ENCODE peak calls at places on chromosomes 11 and 22, in seven cellular contexts. U, G, P, J, N, W and O are unnamed samples.

GRCh38 chr22:35319244-35319985 is 19.7 kb downstream of the TOM1 start:
- DNase-seq in J (no peak), N (no peak), G (no peak), P (no peak), W (no peak), U (no peak), O (no peak)

GRCh38 chr11:7422544-7423331 is 62.6 kb upstream of the OLFML1 start:
- DNase-seq in G (no peak), N (peak), P (no peak), W (no peak), U (no peak), J (no peak), O (no peak)

GRCh38 chr11:94768602-94769511 is 701 bp downstream of the AMOTL1 start:
- DNase-seq in P (peak), W (no peak), U (no peak), G (peak), J (no peak), N (peak), O (no peak)

GRCh38 chr22:43697894-43698293 is 114.2 kb downstream of the EFCAB6 start:
- DNase-seq in U (no peak), N (no peak), G (no peak), W (no peak), J (no peak), P (no peak), O (no peak)

GRCh38 chr11:34492806-34493414 is 20.7 kb downstream of the ELF5 start:
- DNase-seq in N (peak), W (no peak), J (no peak), P (peak), G (peak), U (peak), O (peak)

GRCh38 chr22:34866501-34867171 is 199.3 kb upstream of the ISX start:
- DNase-seq in J (no peak), G (peak), P (no peak), N (no peak), W (no peak), U (peak), O (no peak)

GRCh38 chr22:29798801-29799200 is 31.6 kb downstream of the UQCR10 start:
- DNase-seq in W (no peak), U (no peak), P (no peak), N (no peak), J (no peak), G (no peak), O (no peak)

GRCh38 chr11:134372536-134372935 is 39.5 kb downstream of the B3GAT1 start:
- DNase-seq in W (no peak), J (no peak), G (no peak), N (no peak), U (no peak), P (no peak), O (no peak)

GRCh38 chr11:64884019-64884418 is 5.6 kb upstream of the EHD1 start:
- DNase-seq in N (no peak), U (no peak), G (no peak), J (no peak), P (no peak), W (no peak), O (no peak)

GRCh38 chr11:93537767-93538261 is 5.4 kb downstream of the SMCO4 start:
- DNase-seq in W (no peak), U (peak), N (no peak), J (no peak), G (no peak), P (no peak), O (no peak)

GRCh38 chr11:111801135-111801534 is 34.9 kb upstream of the PPP2R1B start:
- DNase-seq in N (no peak), U (no peak), G (no peak), J (no peak), P (no peak), W (no peak), O (no peak)

GRCh38 chr11:125397421-125397820 is 98.6 kb downstream of the FEZ1 start:
- DNase-seq in U (no peak), N (no peak), G (no peak), P (no peak), W (no peak), J (no peak), O (no peak)

GRCh38 chr11:8870461-8871282 is 40.3 kb upstream of the AKIP1 start:
- DNase-seq in G (peak), U (peak), W (peak), P (peak), N (peak), J (no peak), O (peak)

GRCh38 chr22:38412435-38413084 is 42.4 kb downstream of the KCNJ4 start:
- DNase-seq in U (no peak), J (no peak), W (peak), G (no peak), P (peak), N (peak), O (no peak)

GRCh38 chr11:84260862-84261261 is 974.7 kb upstream of the CCDC90B start:
- DNase-seq in G (peak), P (no peak), J (no peak), W (no peak), U (peak), N (no peak), O (no peak)

GRCh38 chr11:116558504-116559252 is 214.1 kb downstream of the BUD13 start:
- DNase-seq in W (no peak), P (no peak), U (peak), J (no peak), N (no peak), G (peak), O (no peak)

GRCh38 chr22:20582171-20582511 is 74.7 kb downstream of the MED15 start:
- DNase-seq in J (no peak), P (no peak), W (no peak), N (no peak), G (no peak), U (no peak), O (no peak)

GRCh38 chr22:20582520-20583361 is 75.3 kb downstream of the MED15 start:
- DNase-seq in J (no peak), N (no peak), U (no peak), W (no peak), P (no peak), G (no peak), O (no peak)

GRCh38 chr22:20584029-20584871 is 76.8 kb downstream of the MED15 start:
- DNase-seq in N (no peak), U (no peak), W (no peak), J (no peak), G (no peak), P (no peak), O (no peak)

GRCh38 chr22:20584872-20585639 is 77.6 kb downstream of the MED15 start:
- DNase-seq in W (no peak), U (no peak), G (no peak), N (no peak), P (no peak), J (no peak), O (no peak)

DNA sequence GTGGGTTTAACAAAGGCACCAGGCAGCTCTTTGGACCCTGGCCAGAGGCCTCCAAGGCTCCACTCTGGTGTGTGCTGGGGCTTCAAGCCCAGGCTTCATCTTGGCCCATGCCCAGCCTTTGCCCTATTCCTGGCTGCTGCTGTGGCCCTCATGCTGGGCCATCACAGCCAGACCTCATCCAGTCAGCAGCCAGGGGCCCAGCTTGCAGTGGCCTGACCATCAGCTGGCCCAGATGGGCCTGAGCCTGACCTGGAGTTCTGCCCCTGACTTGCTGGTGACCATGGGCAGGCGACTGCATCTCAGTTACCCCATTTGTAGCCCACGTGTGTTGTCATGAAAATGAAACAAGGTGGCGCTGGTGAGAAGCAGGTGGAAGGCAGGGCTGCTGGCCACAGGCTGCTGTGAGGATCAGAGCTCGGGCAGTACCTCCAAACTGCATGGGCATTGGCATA is 76.1 kb downstream of the MED15 start:
- DNase-seq in J (no peak), W (no peak), N (no peak), G (no peak), U (no peak), P (no peak), O (no peak)
- TF ChIP-seq CTCF in J (no peak), W (no peak), N (no peak), G (peak), U (peak), P (no peak), O (no peak)

DNA sequence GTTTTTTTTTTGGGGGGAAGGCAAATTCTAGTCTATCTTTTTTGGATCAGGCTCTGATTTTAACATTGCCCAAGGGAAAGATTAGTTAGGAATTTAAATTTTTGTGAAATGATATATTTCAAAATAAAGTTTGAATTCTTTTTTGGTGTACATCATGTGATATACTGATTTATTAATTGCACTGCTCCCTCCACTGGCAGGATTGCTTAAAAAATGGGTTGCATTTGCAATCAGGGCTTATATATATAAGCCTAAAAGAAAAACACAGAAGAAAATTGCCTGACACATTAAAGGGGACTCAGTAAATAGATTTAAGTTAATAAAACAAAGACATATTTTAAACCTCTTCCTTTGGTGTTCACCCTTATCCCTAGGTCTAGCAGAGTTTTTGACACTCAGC is 1.2 kb downstream of the DYNC2H1 start:
- DNase-seq in W (no peak), U (peak), N (no peak), P (no peak), J (no peak), G (peak), O (no peak)
- TF ChIP-seq CTCF in W (no peak), U (peak), N (no peak), P (no peak), J (peak), G (peak), O (peak)

GRCh38 chr11:27716216-27716615 is 16.0 kb upstream of the BDNF start:
- DNase-seq in U (no peak), J (no peak), N (no peak), G (no peak), P (no peak), W (no peak), O (no peak)

GRCh38 chr11:27717377-27717776 is 17.1 kb upstream of the BDNF start:
- DNase-seq in P (no peak), N (no peak), J (no peak), U (peak), W (no peak), G (peak), O (no peak)

GRCh38 chr11:27718346-27718852 is 18.1 kb upstream of the BDNF start:
- DNase-seq in N (no peak), U (peak), J (peak), W (no peak), G (peak), P (peak), O (no peak)

GRCh38 chr11:27717801-27718229 is 17.6 kb upstream of the BDNF start:
- DNase-seq in G (peak), W (no peak), J (no peak), P (peak), U (no peak), N (no peak), O (no peak)

DNA sequence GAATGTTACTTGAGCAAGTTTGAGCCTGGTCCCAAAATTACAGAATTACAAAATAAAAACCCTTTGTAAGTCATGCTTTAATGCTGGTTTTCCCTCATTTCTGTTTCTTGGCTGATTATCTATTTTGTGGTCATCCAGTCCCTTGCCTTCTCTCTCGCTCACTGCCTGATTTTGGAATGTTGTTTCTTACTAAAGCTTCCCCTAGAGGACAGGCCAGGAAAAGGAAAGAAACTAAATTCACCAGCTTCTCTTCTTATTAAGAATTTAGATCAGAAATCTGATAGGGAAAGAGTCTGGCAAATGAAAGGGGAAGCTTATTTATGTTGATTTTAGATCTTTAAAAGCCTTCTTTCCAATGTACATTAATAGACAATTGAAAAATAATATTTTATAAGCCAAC is 16.6 kb upstream of the BDNF start:
- DNase-seq in U (peak), N (no peak), G (peak), J (no peak), W (no peak), P (no peak), O (no peak)
- TF ChIP-seq CTCF in U (peak), N (no peak), G (peak), J (peak), W (no peak), P (no peak), O (no peak)

GRCh38 chr22:39809772-39810557 is 83.6 kb downstream of the ENTHD1 start:
- DNase-seq in G (no peak), U (no peak), N (no peak), J (no peak), P (no peak), W (no peak), O (no peak)

GRCh38 chr22:39805117-39805516 is 88.4 kb downstream of the ENTHD1 start:
- DNase-seq in W (no peak), J (no peak), N (no peak), U (no peak), P (no peak), G (no peak), O (no peak)

GRCh38 chr22:39802682-39803081 is 90.9 kb downstream of the ENTHD1 start:
- DNase-seq in U (no peak), P (no peak), J (no peak), W (no peak), G (no peak), N (no peak), O (no peak)

DNA sequence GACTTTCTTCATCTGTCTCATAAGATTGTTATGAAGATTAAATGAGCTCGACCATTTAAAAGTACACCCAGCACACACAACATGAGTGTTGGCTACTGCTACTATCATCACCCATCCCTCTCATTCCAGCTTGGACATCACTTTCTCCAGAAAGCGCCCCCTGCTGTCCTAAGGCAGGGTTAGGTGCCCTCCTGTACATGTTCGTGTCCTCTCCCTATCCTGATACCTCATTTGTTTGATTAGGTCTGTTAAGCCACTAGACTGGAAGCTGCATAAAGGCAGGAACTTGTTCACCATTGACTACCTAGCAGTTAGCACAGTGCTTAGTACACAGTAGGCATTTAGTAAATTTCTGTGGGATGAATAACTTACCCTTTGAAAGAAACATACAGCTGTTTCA is 85.5 kb downstream of the ENTHD1 start:
- DNase-seq in W (no peak), N (no peak), G (no peak), U (peak), J (no peak), P (peak), O (no peak)
- TF ChIP-seq CTCF in W (no peak), N (peak), G (peak), U (peak), J (peak), P (peak), O (peak)

GRCh38 chr11:1226226-1226961 is 3.5 kb downstream of the MUC5B start:
- DNase-seq in W (no peak), G (no peak), P (peak), J (no peak), U (no peak), N (peak), O (peak)

GRCh38 chr11:1228183-1228821 is 5.4 kb downstream of the MUC5B start:
- DNase-seq in G (no peak), U (no peak), W (no peak), J (no peak), N (no peak), P (peak), O (peak)

GRCh38 chr11:1225386-1226225 is 2.7 kb downstream of the MUC5B start:
- DNase-seq in N (peak), W (no peak), G (no peak), P (no peak), J (no peak), U (no peak), O (no peak)

GRCh38 chr11:1227551-1228182 is 4.8 kb downstream of the MUC5B start:
- DNase-seq in N (peak), W (no peak), G (no peak), J (no peak), P (no peak), U (no peak), O (peak)

GRCh38 chr11:1226981-1227550 is 4.2 kb downstream of the MUC5B start:
- DNase-seq in J (no peak), U (no peak), N (peak), P (peak), W (no peak), G (no peak), O (peak)
- TF ChIP-seq CTCF in J (peak), U (no peak), N (no peak), P (peak), W (no peak), G (peak), O (no peak)

GRCh38 chr22:27823221-27823620 is 21.7 kb upstream of the MN1 start:
- DNase-seq in N (no peak), U (no peak), P (no peak), W (no peak), G (no peak), J (no peak), O (no peak)

GRCh38 chr22:27828214-27828587 is 26.6 kb upstream of the MN1 start:
- DNase-seq in U (no peak), W (no peak), J (no peak), N (no peak), G (no peak), P (no peak), O (no peak)

GRCh38 chr22:27820896-27821866 is 19.6 kb upstream of the MN1 start:
- DNase-seq in G (peak), U (no peak), W (no peak), J (no peak), N (no peak), P (no peak), O (no peak)

GRCh38 chr22:27827586-27828213 is 26.1 kb upstream of the MN1 start:
- DNase-seq in J (no peak), P (no peak), G (no peak), W (no peak), N (no peak), U (no peak), O (no peak)

DNA sequence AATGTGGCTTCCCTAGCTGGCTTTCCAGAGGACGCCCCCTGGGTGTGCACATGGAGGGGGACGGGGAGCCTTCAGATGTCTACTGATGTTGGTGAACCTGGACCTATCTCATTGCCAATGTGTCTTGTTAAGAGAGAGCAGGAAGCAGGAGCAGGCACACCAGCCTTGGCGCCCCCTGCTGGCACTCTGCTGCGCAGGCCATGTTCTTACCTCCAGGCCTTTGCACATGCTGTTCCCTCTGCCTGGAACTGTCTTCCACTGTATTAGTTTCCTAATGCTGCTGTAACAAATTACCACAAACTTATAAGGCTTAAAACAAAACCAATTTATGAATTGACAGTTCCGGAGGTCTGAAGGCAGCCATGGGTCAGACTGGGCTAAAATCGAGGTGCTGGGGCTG is 23.6 kb upstream of the MN1 start:
- DNase-seq in N (no peak), W (no peak), G (no peak), J (no peak), P (no peak), U (peak), O (no peak)
- TF ChIP-seq CTCF in N (peak), W (no peak), G (peak), J (peak), P (peak), U (peak), O (peak)

GRCh38 chr11:62677709-62678108 is 1.2 kb downstream of the UBXN1 start:
- DNase-seq in N (no peak), U (no peak), J (no peak), G (no peak), W (no peak), P (no peak), O (no peak)
- TF ChIP-seq CTCF in N (no peak), U (no peak), J (no peak), G (no peak), W (no peak), P (no peak), O (no peak)